ENCODE peak calls at places on chromosomes 1 and 21, in seven cellular contexts. O, N, U, K, T, B and Q are unnamed samples.

GRCh38 chr1:200919386-200919785 is 24.7 kb downstream of the INAVA start:
- DNase-seq in N (no peak), T (no peak), U (no peak), K (no peak), B (no peak), O (no peak), Q (peak)

GRCh38 chr1:71542155-71542554 is 461.3 kb upstream of the ZRANB2 start:
- DNase-seq in N (no peak), T (no peak), B (no peak), U (no peak), K (no peak), O (no peak), Q (no peak)

GRCh38 chr1:198699167-198700015 is 60.6 kb downstream of the PTPRC start:
- DNase-seq in U (peak), T (peak), B (peak), O (no peak), N (peak), K (peak), Q (no peak)

GRCh38 chr1:227357229-227358078 is 39.2 kb upstream of the CDC42BPA start:
- DNase-seq in B (peak), K (peak), T (peak), O (peak), U (peak), N (peak), Q (peak)

GRCh38 chr1:157137051-157137772 is 983 bp downstream of the ETV3 start:
- DNase-seq in N (peak), K (no peak), B (no peak), U (peak), T (peak), O (no peak), Q (no peak)

GRCh38 chr1:108816049-108816882 is 40.6 kb downstream of the AKNAD1 start:
- DNase-seq in O (peak), B (no peak), U (peak), K (peak), N (peak), T (peak), Q (peak)

GRCh38 chr1:6587261-6588005 is 7.6 kb downstream of the ZBTB48 start:
- DNase-seq in T (no peak), U (no peak), N (no peak), K (peak), O (no peak), B (no peak), Q (no peak)

GRCh38 chr1:152654110-152654509 is 9.1 kb upstream of the LCE2D start:
- DNase-seq in U (peak), T (peak), N (peak), K (peak), O (no peak), B (peak), Q (no peak)

GRCh38 chr1:109931189-109931672 is 20.6 kb downstream of the CSF1 start:
- DNase-seq in B (peak), U (peak), K (peak), N (peak), O (peak), T (peak), Q (peak)

GRCh38 chr1:87450615-87451209 is 122.0 kb downstream of the LMO4 start:
- DNase-seq in O (no peak), K (no peak), B (no peak), U (no peak), T (peak), N (peak), Q (no peak)

GRCh38 chr1:228339766-228340685 is 66.6 kb downstream of the TRIM11 start:
- DNase-seq in K (no peak), N (peak), O (peak), B (no peak), T (no peak), U (no peak), Q (peak)

GRCh38 chr1:17826165-17826488 is 71.0 kb downstream of the ACTL8 start:
- DNase-seq in U (peak), K (peak), O (no peak), B (peak), N (peak), T (peak), Q (no peak)

GRCh38 chr1:162141273-162142023 is 72.0 kb downstream of the NOS1AP start:
- DNase-seq in K (no peak), B (no peak), U (peak), N (no peak), T (no peak), O (no peak), Q (no peak)

GRCh38 chr1:223716302-223716862 is 4.0 kb downstream of the CAPN2 start:
- DNase-seq in K (no peak), T (no peak), N (peak), B (no peak), U (no peak), O (no peak), Q (no peak)

GRCh38 chr21:37193006-37193405 is 74.1 kb downstream of the VPS26C start:
- DNase-seq in O (no peak), T (no peak), B (no peak), N (no peak), U (no peak), K (no peak), Q (no peak)

GRCh38 chr1:206581571-206581981 is 30.7 kb downstream of the EIF2D start:
- DNase-seq in O (no peak), B (no peak), N (peak), U (no peak), K (peak), T (no peak), Q (no peak)

GRCh38 chr1:212595229-212595628 is 13.3 kb upstream of the ATF3 start:
- DNase-seq in N (no peak), K (no peak), O (no peak), U (no peak), T (no peak), B (no peak), Q (no peak)

GRCh38 chr1:64357376-64357775 is 112.6 kb upstream of the CACHD1 start:
- DNase-seq in B (no peak), K (no peak), U (no peak), T (no peak), N (no peak), O (no peak), Q (no peak)

GRCh38 chr1:12180315-12180714 is 13.5 kb downstream of the TNFRSF1B start:
- DNase-seq in K (peak), U (no peak), N (peak), B (no peak), O (peak), T (no peak), Q (peak)

GRCh38 chr1:208475449-208475848 is 231.3 kb upstream of the PLXNA2 start:
- DNase-seq in T (no peak), B (no peak), O (no peak), U (peak), K (peak), N (no peak), Q (peak)

GRCh38 chr21:37855568-37856391 is 60.5 kb downstream of the KCNJ6 start:
- DNase-seq in T (no peak), O (no peak), N (no peak), B (no peak), K (no peak), U (peak), Q (no peak)

GRCh38 chr1:9755441-9755995 is 68.2 kb downstream of the CLSTN1 start:
- DNase-seq in N (no peak), T (no peak), B (no peak), K (no peak), U (no peak), O (no peak), Q (no peak)

GRCh38 chr1:230940848-230941247 is 37.8 kb downstream of the TTC13 start:
- DNase-seq in N (no peak), U (peak), B (no peak), K (no peak), T (no peak), O (no peak), Q (no peak)

GRCh38 chr1:5595531-5596170 is 396.6 kb downstream of the NPHP4 start:
- DNase-seq in T (no peak), O (no peak), U (no peak), K (no peak), N (no peak), B (no peak), Q (no peak)

GRCh38 chr1:160544647-160545046 is 21.6 kb upstream of the SLAMF6 start:
- DNase-seq in B (no peak), K (no peak), U (peak), T (peak), N (no peak), O (no peak), Q (no peak)

GRCh38 chr21:44572959-44573583 is 458 bp upstream of the KRTAP10-4 start:
- DNase-seq in K (no peak), B (no peak), N (no peak), T (peak), O (no peak), U (peak), Q (no peak)

GRCh38 chr1:41361028-41361494 is at the start of gene FOXO6:
- DNase-seq in T (peak), O (peak), B (peak), K (peak), U (peak), N (peak), Q (peak)

GRCh38 chr1:236837897-236838296 is 42.8 kb downstream of the MTR start:
- DNase-seq in K (no peak), U (no peak), B (no peak), T (no peak), O (no peak), N (no peak), Q (no peak)

GRCh38 chr1:15952317-15953258 is 23.3 kb downstream of the ZBTB17 start:
- DNase-seq in U (peak), T (peak), N (no peak), K (no peak), B (peak), O (no peak), Q (no peak)

GRCh38 chr1:185441608-185442007 is 124.6 kb upstream of the IVNS1ABP start:
- DNase-seq in O (no peak), B (no peak), T (peak), U (peak), K (peak), N (no peak), Q (no peak)

DNA sequence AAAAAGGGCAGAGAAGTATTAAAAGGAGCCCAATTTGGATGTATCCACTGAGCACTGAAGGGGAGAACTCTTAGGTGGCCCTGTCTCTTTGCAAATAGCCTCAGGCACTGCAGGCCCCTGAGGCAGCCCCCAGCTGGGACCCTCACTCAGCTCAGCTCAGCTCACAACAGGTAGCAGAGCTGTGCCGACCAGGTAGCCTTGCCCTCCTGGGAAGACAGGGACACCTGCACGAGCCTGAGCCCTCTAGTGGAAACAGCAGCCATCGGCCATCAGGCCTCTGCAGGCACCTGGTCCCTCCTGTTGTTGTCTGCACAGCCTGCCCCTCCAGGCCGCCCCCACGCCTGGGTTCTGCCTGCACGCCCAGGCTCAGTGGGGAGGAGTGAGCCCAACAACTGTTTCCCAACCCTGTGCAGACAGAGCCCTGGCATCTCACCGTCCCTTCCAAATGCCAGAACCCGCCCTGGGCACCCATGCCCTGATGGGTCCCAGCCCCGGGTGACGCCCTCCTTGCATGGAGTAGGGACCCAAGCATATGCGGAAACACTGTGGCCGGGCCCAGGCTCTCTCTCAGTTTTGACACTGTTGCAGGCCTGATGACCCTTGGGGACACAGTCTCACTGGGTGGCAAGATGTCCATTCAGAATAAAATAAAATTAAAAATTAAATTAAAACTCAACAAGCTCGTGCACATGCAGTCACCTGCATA is 60.0 kb upstream of the AJAP1 start:
- DNase-seq in O (no peak), K (peak), B (no peak), N (no peak), T (no peak), U (no peak), Q (no peak)
- TF ChIP-seq CTCF in O (no peak), K (peak), B (no peak), N (no peak), T (peak), U (no peak), Q (no peak)

DNA sequence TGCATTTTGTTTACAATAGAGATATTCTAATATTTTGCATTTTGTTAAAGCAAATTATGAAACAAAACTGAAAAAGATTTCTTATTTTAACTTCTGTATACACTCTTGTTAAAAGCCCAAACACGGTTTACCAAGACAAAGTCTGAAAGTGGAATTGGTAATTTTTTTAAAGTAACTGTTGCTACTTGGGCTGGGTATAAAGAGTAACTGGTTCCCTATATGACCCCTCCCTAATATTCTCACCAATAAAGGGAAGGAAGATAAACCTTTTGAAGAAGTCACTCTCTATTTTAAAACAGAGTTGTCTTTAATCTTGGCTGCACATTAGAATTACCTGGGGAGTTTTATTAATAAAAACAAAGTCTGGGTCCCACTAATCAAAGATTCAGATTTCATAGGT is 27.4 kb downstream of the ARHGAP29 start:
- DNase-seq in K (no peak), O (no peak), N (no peak), B (no peak), U (no peak), T (no peak), Q (no peak)
- TF ChIP-seq POLR2A in K (no peak), O (no peak), N (no peak), B (no peak), U (no peak), T (no peak), Q (no peak)

GRCh38 chr1:59900640-59901039 is 25.9 kb downstream of the CYP2J2 start:
- DNase-seq in T (no peak), K (no peak), B (no peak), U (no peak), O (no peak), N (no peak), Q (no peak)

GRCh38 chr1:59898927-59899326 is 27.6 kb downstream of the CYP2J2 start:
- DNase-seq in K (no peak), U (no peak), T (no peak), O (no peak), B (no peak), N (no peak), Q (no peak)

GRCh38 chr1:59908084-59908483 is 18.5 kb downstream of the CYP2J2 start:
- DNase-seq in T (no peak), B (no peak), O (no peak), K (no peak), N (no peak), U (no peak), Q (no peak)

GRCh38 chr1:59901770-59902388 is 24.7 kb downstream of the CYP2J2 start:
- DNase-seq in U (no peak), B (no peak), K (no peak), T (no peak), O (no peak), N (no peak), Q (no peak)

DNA sequence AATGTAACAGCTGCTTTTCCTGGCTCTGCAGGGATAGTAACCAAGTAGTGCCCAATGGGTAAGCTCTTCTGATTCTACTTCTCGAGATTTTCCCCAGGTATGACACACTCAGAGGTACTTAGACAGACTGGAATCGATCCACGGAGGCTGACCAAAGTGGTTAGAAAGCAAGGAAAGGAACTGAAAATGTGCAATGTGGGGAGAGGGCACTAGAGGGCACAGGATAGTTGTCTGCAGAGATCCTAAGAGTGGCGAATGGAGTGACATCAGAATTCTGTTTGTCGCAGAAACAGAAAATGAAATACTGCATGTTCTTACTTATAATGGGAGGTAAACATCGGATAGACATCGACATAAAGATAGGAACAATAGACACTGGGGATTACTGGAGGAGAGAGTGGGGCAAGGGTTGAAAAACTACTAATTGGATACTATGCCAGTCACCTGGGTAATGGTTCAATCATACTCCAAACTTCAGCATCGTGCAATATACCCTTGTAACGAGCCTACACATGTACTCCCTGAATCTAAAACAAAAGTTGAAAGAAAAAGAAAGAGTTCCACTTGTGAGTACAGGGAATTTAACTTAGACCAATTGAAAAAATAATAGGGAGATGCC is 23.3 kb downstream of the CYP2J2 start:
- DNase-seq in T (peak), O (no peak), B (peak), N (no peak), K (peak), U (no peak), Q (no peak)
- TF ChIP-seq CTCF in T (peak), O (no peak), B (peak), N (peak), K (peak), U (peak), Q (peak)

GRCh38 chr1:45337630-45338320 is 2.2 kb upstream of the TOE1 start:
- DNase-seq in B (no peak), N (no peak), K (no peak), O (no peak), U (no peak), T (no peak), Q (no peak)

GRCh38 chr1:45345014-45345413 is 4.8 kb upstream of the MUTYH start:
- DNase-seq in N (no peak), T (no peak), B (no peak), K (no peak), O (no peak), U (no peak), Q (no peak)

GRCh38 chr1:45344491-45344890 is 4.3 kb upstream of the MUTYH start:
- DNase-seq in O (no peak), B (no peak), T (no peak), K (no peak), N (no peak), U (no peak), Q (no peak)

GRCh38 chr1:45339694-45340558 is at the start of the genes MUTYH and TOE1:
- DNase-seq in N (peak), B (peak), K (peak), O (peak), T (peak), U (peak), Q (peak)

GRCh38 chr1:45340816-45341215 is 576 bp upstream of the MUTYH start:
- DNase-seq in U (no peak), T (peak), B (no peak), K (no peak), N (no peak), O (no peak), Q (no peak)
- TF ChIP-seq POLR2A in U (no peak), T (no peak), B (no peak), K (no peak), N (no peak), O (no peak), Q (no peak)

GRCh38 chr1:165697881-165698842 is at the start of gene ALDH9A1:
- DNase-seq in K (peak), O (peak), T (peak), U (peak), N (peak), B (peak), Q (peak)
- TF ChIP-seq CTCF in K (peak), O (peak), T (peak), U (peak), N (peak), B (peak), Q (peak)

GRCh38 chr21:32543975-32544374 is 41.3 kb downstream of the TCP10L start:
- DNase-seq in K (no peak), B (no peak), N (no peak), T (no peak), U (no peak), O (no peak), Q (no peak)

GRCh38 chr21:32544697-32545096 is 40.6 kb downstream of the TCP10L start:
- DNase-seq in B (no peak), N (no peak), K (no peak), T (no peak), U (no peak), O (no peak), Q (no peak)

GRCh38 chr21:32547018-32547417 is 38.3 kb downstream of the TCP10L start:
- DNase-seq in B (no peak), K (no peak), N (no peak), U (no peak), T (no peak), O (no peak), Q (no peak)

GRCh38 chr21:32548978-32549377 is 36.3 kb downstream of the TCP10L start:
- DNase-seq in N (no peak), T (no peak), K (no peak), U (no peak), B (no peak), O (no peak), Q (no peak)

DNA sequence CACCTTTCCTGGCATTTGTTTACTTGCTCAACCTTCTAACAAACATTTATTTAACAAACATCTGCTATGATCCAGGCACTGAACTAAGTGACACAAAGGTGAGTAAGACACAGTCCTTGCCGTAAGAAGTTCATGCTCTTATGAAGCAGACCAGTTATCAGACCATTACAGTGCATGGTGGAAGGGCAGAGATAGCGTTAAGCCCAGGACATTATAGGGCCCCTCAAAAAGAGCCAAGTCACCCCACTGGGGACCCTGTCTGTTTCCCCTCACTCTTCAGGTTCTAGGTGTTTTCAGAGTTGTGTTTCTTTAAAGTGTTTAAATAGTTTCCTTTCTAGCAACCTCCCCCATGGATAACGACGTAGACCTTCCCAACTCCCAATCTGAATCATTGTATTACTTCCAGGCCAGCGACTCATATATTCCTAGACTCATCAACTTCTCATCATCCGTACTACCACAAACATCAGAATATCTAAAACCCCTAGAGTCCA is 39.3 kb downstream of the TCP10L start:
- DNase-seq in B (no peak), U (peak), K (no peak), O (no peak), N (no peak), T (no peak), Q (no peak)
- TF ChIP-seq POLR2A in B (no peak), U (no peak), K (no peak), O (no peak), N (no peak), T (no peak), Q (no peak)